ENCODE peak calls at places on chromosomes 13 and 19, in four cellular contexts. One of them, this sample, is unnamed.

GRCh38 chr19:28027116-28027515 is 1185.8 kb downstream of the UQCRFS1 start:
- DNase-seq in ACHN: no peak
- DNase-seq in type B pancreatic cell: no peak
- DNase-seq in islet precursor cell: no peak
- DNase-seq in this sample: no peak

GRCh38 chr19:19342086-19343015 is 21.7 kb downstream of the MAU2 start:
- DNase-seq in ACHN: peak
- DNase-seq in type B pancreatic cell: peak
- DNase-seq in islet precursor cell: peak
- DNase-seq in this sample: peak

GRCh38 chr13:111269508-111269907 is 50.9 kb upstream of the TEX29 start:
- DNase-seq in ACHN: no peak
- DNase-seq in type B pancreatic cell: no peak
- DNase-seq in islet precursor cell: peak
- DNase-seq in this sample: no peak

GRCh38 chr13:109144693-109145437 is 515.5 kb downstream of the MYO16 start:
- DNase-seq in ACHN: no peak
- DNase-seq in type B pancreatic cell: no peak
- DNase-seq in islet precursor cell: no peak
- DNase-seq in this sample: no peak

GRCh38 chr13:43544011-43544410 is 242.8 kb downstream of the ENOX1 start:
- DNase-seq in ACHN: no peak
- DNase-seq in type B pancreatic cell: no peak
- DNase-seq in islet precursor cell: no peak
- DNase-seq in this sample: no peak

GRCh38 chr13:107348931-107349330 is 781.0 kb upstream of the ARGLU1 start:
- DNase-seq in ACHN: peak
- DNase-seq in type B pancreatic cell: no peak
- DNase-seq in islet precursor cell: no peak
- DNase-seq in this sample: no peak

GRCh38 chr13:88303605-88304004 is 632.4 kb downstream of the SLITRK5 start:
- DNase-seq in ACHN: no peak
- DNase-seq in type B pancreatic cell: no peak
- DNase-seq in islet precursor cell: no peak
- DNase-seq in this sample: no peak

GRCh38 chr13:42405665-42406390 is 133.9 kb downstream of the AKAP11 start:
- DNase-seq in ACHN: peak
- DNase-seq in type B pancreatic cell: no peak
- DNase-seq in islet precursor cell: no peak
- DNase-seq in this sample: no peak

GRCh38 chr19:39065928-39066327 is 18.2 kb upstream of the ACP7 start:
- DNase-seq in ACHN: no peak
- DNase-seq in type B pancreatic cell: no peak
- DNase-seq in islet precursor cell: no peak
- DNase-seq in this sample: no peak

GRCh38 chr13:24097667-24098066 is 62.9 kb upstream of the SPATA13 start:
- DNase-seq in ACHN: no peak
- DNase-seq in type B pancreatic cell: no peak
- DNase-seq in islet precursor cell: no peak
- DNase-seq in this sample: no peak

GRCh38 chr13:64239372-64239771 is 2823.7 kb upstream of the PCDH20 start:
- DNase-seq in ACHN: peak
- DNase-seq in type B pancreatic cell: no peak
- DNase-seq in islet precursor cell: no peak
- DNase-seq in this sample: no peak

GRCh38 chr13:100646030-100646673 is 28.4 kb downstream of the TMTC4 start:
- DNase-seq in ACHN: peak
- DNase-seq in type B pancreatic cell: no peak
- DNase-seq in islet precursor cell: peak
- DNase-seq in this sample: peak

GRCh38 chr19:5291588-5292193 is 48.9 kb downstream of the PTPRS start:
- DNase-seq in ACHN: no peak
- DNase-seq in type B pancreatic cell: no peak
- DNase-seq in islet precursor cell: no peak
- DNase-seq in this sample: no peak